ENCODE peak calls at places on chromosome 9, in four cellular contexts. One of them, this sample, is unnamed.

GRCh38 chr9:135657416-135657815 is 5.7 kb upstream of the LCN9 start:
- DNase-seq in tibial nerve: no peak
- DNase-seq in uterus: no peak
- DNase-seq in WTC11: no peak
- DNase-seq in this sample: no peak

GRCh38 chr9:90901933-90902332 is 100.3 kb downstream of the SYK start:
- DNase-seq in tibial nerve: no peak
- DNase-seq in uterus: no peak
- DNase-seq in WTC11: no peak
- DNase-seq in this sample: no peak

GRCh38 chr9:124242331-124243194 is 15.2 kb upstream of the NEK6 start:
- DNase-seq in tibial nerve: no peak
- DNase-seq in uterus: peak
- DNase-seq in WTC11: peak
- DNase-seq in this sample: no peak

GRCh38 chr9:121637441-121638222 is 13.8 kb upstream of the DAB2IP start:
- DNase-seq in tibial nerve: no peak
- DNase-seq in uterus: no peak
- DNase-seq in WTC11: no peak
- DNase-seq in this sample: peak

GRCh38 chr9:14296462-14296861 is 17.5 kb downstream of the NFIB start:
- DNase-seq in tibial nerve: no peak
- DNase-seq in uterus: no peak
- DNase-seq in WTC11: no peak
- DNase-seq in this sample: no peak

GRCh38 chr9:85742630-85742928 is 825 bp upstream of the AGTPBP1 start:
- DNase-seq in tibial nerve: no peak
- DNase-seq in uterus: no peak
- DNase-seq in WTC11: no peak
- DNase-seq in this sample: no peak

GRCh38 chr9:133051281-133051900 is 10.4 kb upstream of the CEL start:
- DNase-seq in tibial nerve: no peak
- DNase-seq in uterus: no peak
- DNase-seq in WTC11: no peak
- DNase-seq in this sample: no peak

GRCh38 chr9:91162784-91163440 is 198.8 kb downstream of the AUH start:
- DNase-seq in tibial nerve: no peak
- DNase-seq in uterus: no peak
- DNase-seq in WTC11: no peak
- DNase-seq in this sample: peak

GRCh38 chr9:137757613-137758029 is 120.0 kb upstream of the CACNA1B start:
- DNase-seq in tibial nerve: no peak
- DNase-seq in uterus: no peak
- DNase-seq in WTC11: no peak
- DNase-seq in this sample: no peak

GRCh38 chr9:102892025-102892424 is 103.1 kb upstream of the CYLC2 start:
- DNase-seq in tibial nerve: no peak
- DNase-seq in uterus: no peak
- DNase-seq in WTC11: no peak
- DNase-seq in this sample: no peak

This sample was measured in adrenal gland.